ENCODE peak calls at places on chromosomes 12 and 14, in eight cellular contexts. One of them, this sample, is unnamed.

GRCh38 chr12:110281549-110282342 is 699 bp downstream of the ATP2A2 start:
- DNase-seq in iPS-NIHi11: peak
- DNase-seq in uterus: peak
- DNase-seq in NCI-H460: peak
- DNase-seq in heart left ventricle: peak
- DNase-seq in activated CD4-positive, alpha-beta T cell treated with anti-CD3 and anti-CD28 coated beads, Interleukin-2, amount 10 ng/mL, durations not matched to agents 7 days and 5 days: peak
- DNase-seq in A549: peak
- DNase-seq in MG63: peak
- DNase-seq in this sample: no peak

GRCh38 chr14:94897092-94897491 is 127.2 kb upstream of the GSC start:
- DNase-seq in A549: no peak
- DNase-seq in activated CD4-positive, alpha-beta T cell treated with anti-CD3 and anti-CD28 coated beads, Interleukin-2, amount 10 ng/mL, durations not matched to agents 7 days and 5 days: no peak
- DNase-seq in NCI-H460: no peak
- DNase-seq in iPS-NIHi11: no peak
- DNase-seq in MG63: peak
- DNase-seq in heart left ventricle: no peak
- DNase-seq in uterus: no peak
- DNase-seq in this sample: peak

GRCh38 chr14:22973217-22974032 is 8.9 kb downstream of the AJUBA start:
- DNase-seq in NCI-H460: peak
- DNase-seq in MG63: no peak
- DNase-seq in A549: peak
- DNase-seq in iPS-NIHi11: peak
- DNase-seq in activated CD4-positive, alpha-beta T cell treated with anti-CD3 and anti-CD28 coated beads, Interleukin-2, amount 10 ng/mL, durations not matched to agents 7 days and 5 days: peak
- DNase-seq in heart left ventricle: no peak
- DNase-seq in uterus: peak
- DNase-seq in this sample: peak

GRCh38 chr12:116853507-116853906 is 27.7 kb downstream of the HRK start:
- DNase-seq in NCI-H460: no peak
- DNase-seq in heart left ventricle: no peak
- DNase-seq in iPS-NIHi11: no peak
- DNase-seq in uterus: no peak
- DNase-seq in A549: no peak
- DNase-seq in activated CD4-positive, alpha-beta T cell treated with anti-CD3 and anti-CD28 coated beads, Interleukin-2, amount 10 ng/mL, durations not matched to agents 7 days and 5 days: no peak
- DNase-seq in MG63: no peak
- DNase-seq in this sample: no peak

GRCh38 chr12:117014342-117014887 is 84.8 kb downstream of the TESC start:
- DNase-seq in MG63: no peak
- DNase-seq in A549: no peak
- DNase-seq in iPS-NIHi11: no peak
- DNase-seq in heart left ventricle: no peak
- DNase-seq in NCI-H460: no peak
- DNase-seq in activated CD4-positive, alpha-beta T cell treated with anti-CD3 and anti-CD28 coated beads, Interleukin-2, amount 10 ng/mL, durations not matched to agents 7 days and 5 days: no peak
- DNase-seq in uterus: no peak
- DNase-seq in this sample: no peak

GRCh38 chr12:132522586-132523380 is 32.8 kb downstream of the FBRSL1 start:
- DNase-seq in A549: no peak
- DNase-seq in heart left ventricle: no peak
- DNase-seq in iPS-NIHi11: no peak
- DNase-seq in MG63: no peak
- DNase-seq in NCI-H460: no peak
- DNase-seq in activated CD4-positive, alpha-beta T cell treated with anti-CD3 and anti-CD28 coated beads, Interleukin-2, amount 10 ng/mL, durations not matched to agents 7 days and 5 days: no peak
- DNase-seq in uterus: no peak
- DNase-seq in this sample: no peak

GRCh38 chr12:80044694-80045046 is 54.7 kb upstream of the OTOGL start:
- DNase-seq in uterus: no peak
- DNase-seq in MG63: peak
- DNase-seq in iPS-NIHi11: no peak
- DNase-seq in NCI-H460: no peak
- DNase-seq in A549: no peak
- DNase-seq in activated CD4-positive, alpha-beta T cell treated with anti-CD3 and anti-CD28 coated beads, Interleukin-2, amount 10 ng/mL, durations not matched to agents 7 days and 5 days: no peak
- DNase-seq in heart left ventricle: no peak
- DNase-seq in this sample: peak

GRCh38 chr14:61602733-61603077 is 92.6 kb upstream of the HIF1A start:
- DNase-seq in heart left ventricle: no peak
- DNase-seq in uterus: no peak
- DNase-seq in A549: no peak
- DNase-seq in activated CD4-positive, alpha-beta T cell treated with anti-CD3 and anti-CD28 coated beads, Interleukin-2, amount 10 ng/mL, durations not matched to agents 7 days and 5 days: no peak
- DNase-seq in MG63: no peak
- DNase-seq in NCI-H460: no peak
- DNase-seq in iPS-NIHi11: no peak
- DNase-seq in this sample: no peak

GRCh38 chr12:64943686-64944085 is 119.2 kb downstream of the TBC1D30 start:
- DNase-seq in uterus: no peak
- DNase-seq in heart left ventricle: no peak
- DNase-seq in MG63: peak
- DNase-seq in iPS-NIHi11: no peak
- DNase-seq in activated CD4-positive, alpha-beta T cell treated with anti-CD3 and anti-CD28 coated beads, Interleukin-2, amount 10 ng/mL, durations not matched to agents 7 days and 5 days: no peak
- DNase-seq in A549: no peak
- DNase-seq in NCI-H460: no peak
- DNase-seq in this sample: no peak

GRCh38 chr12:57849035-57849434 is 2.5 kb upstream of the CTDSP2 start:
- DNase-seq in uterus: peak
- DNase-seq in NCI-H460: no peak
- DNase-seq in iPS-NIHi11: no peak
- DNase-seq in A549: no peak
- DNase-seq in activated CD4-positive, alpha-beta T cell treated with anti-CD3 and anti-CD28 coated beads, Interleukin-2, amount 10 ng/mL, durations not matched to agents 7 days and 5 days: no peak
- DNase-seq in heart left ventricle: no peak
- DNase-seq in MG63: peak
- DNase-seq in this sample: no peak

GRCh38 chr12:80412343-80412953 is 31.6 kb upstream of the PTPRQ start:
- DNase-seq in MG63: no peak
- DNase-seq in NCI-H460: peak
- DNase-seq in uterus: no peak
- DNase-seq in iPS-NIHi11: peak
- DNase-seq in heart left ventricle: no peak
- DNase-seq in activated CD4-positive, alpha-beta T cell treated with anti-CD3 and anti-CD28 coated beads, Interleukin-2, amount 10 ng/mL, durations not matched to agents 7 days and 5 days: peak
- DNase-seq in A549: peak
- DNase-seq in this sample: peak

GRCh38 chr12:131747771-131748170 is 36.9 kb downstream of the SFSWAP start:
- DNase-seq in uterus: no peak
- DNase-seq in MG63: no peak
- DNase-seq in activated CD4-positive, alpha-beta T cell treated with anti-CD3 and anti-CD28 coated beads, Interleukin-2, amount 10 ng/mL, durations not matched to agents 7 days and 5 days: no peak
- DNase-seq in A549: no peak
- DNase-seq in NCI-H460: no peak
- DNase-seq in heart left ventricle: no peak
- DNase-seq in iPS-NIHi11: no peak
- DNase-seq in this sample: no peak

GRCh38 chr14:95370076-95370475 is 50.4 kb upstream of the CLMN start:
- DNase-seq in activated CD4-positive, alpha-beta T cell treated with anti-CD3 and anti-CD28 coated beads, Interleukin-2, amount 10 ng/mL, durations not matched to agents 7 days and 5 days: no peak
- DNase-seq in uterus: no peak
- DNase-seq in A549: no peak
- DNase-seq in heart left ventricle: no peak
- DNase-seq in iPS-NIHi11: no peak
- DNase-seq in NCI-H460: no peak
- DNase-seq in MG63: no peak
- DNase-seq in this sample: no peak

GRCh38 chr14:24243336-24243836 is 963 bp upstream of the TINF2 start:
- DNase-seq in uterus: peak
- DNase-seq in iPS-NIHi11: no peak
- DNase-seq in activated CD4-positive, alpha-beta T cell treated with anti-CD3 and anti-CD28 coated beads, Interleukin-2, amount 10 ng/mL, durations not matched to agents 7 days and 5 days: no peak
- DNase-seq in A549: no peak
- DNase-seq in NCI-H460: no peak
- DNase-seq in MG63: no peak
- DNase-seq in heart left ventricle: no peak
- DNase-seq in this sample: no peak

GRCh38 chr14:81170104-81170828 is 50.5 kb downstream of the GTF2A1 start:
- DNase-seq in MG63: peak
- DNase-seq in A549: peak
- DNase-seq in uterus: peak
- DNase-seq in iPS-NIHi11: peak
- DNase-seq in NCI-H460: peak
- DNase-seq in heart left ventricle: peak
- DNase-seq in activated CD4-positive, alpha-beta T cell treated with anti-CD3 and anti-CD28 coated beads, Interleukin-2, amount 10 ng/mL, durations not matched to agents 7 days and 5 days: peak
- DNase-seq in this sample: peak

GRCh38 chr14:103194256-103195045 is 71.2 kb downstream of the TNFAIP2 start:
- DNase-seq in heart left ventricle: no peak
- DNase-seq in NCI-H460: peak
- DNase-seq in MG63: no peak
- DNase-seq in A549: peak
- DNase-seq in iPS-NIHi11: no peak
- DNase-seq in activated CD4-positive, alpha-beta T cell treated with anti-CD3 and anti-CD28 coated beads, Interleukin-2, amount 10 ng/mL, durations not matched to agents 7 days and 5 days: no peak
- DNase-seq in uterus: peak
- DNase-seq in this sample: peak

GRCh38 chr14:23407516-23408306 is at the start of gene MYH6:
- DNase-seq in MG63: no peak
- DNase-seq in uterus: no peak
- DNase-seq in A549: no peak
- DNase-seq in NCI-H460: no peak
- DNase-seq in activated CD4-positive, alpha-beta T cell treated with anti-CD3 and anti-CD28 coated beads, Interleukin-2, amount 10 ng/mL, durations not matched to agents 7 days and 5 days: no peak
- DNase-seq in heart left ventricle: peak
- DNase-seq in iPS-NIHi11: no peak
- DNase-seq in this sample: no peak

GRCh38 chr14:39988939-39989338 is 556.7 kb upstream of the FBXO33 start:
- DNase-seq in uterus: no peak
- DNase-seq in activated CD4-positive, alpha-beta T cell treated with anti-CD3 and anti-CD28 coated beads, Interleukin-2, amount 10 ng/mL, durations not matched to agents 7 days and 5 days: no peak
- DNase-seq in NCI-H460: peak
- DNase-seq in MG63: no peak
- DNase-seq in heart left ventricle: no peak
- DNase-seq in A549: peak
- DNase-seq in iPS-NIHi11: peak
- DNase-seq in this sample: peak

GRCh38 chr14:74333909-74334308 is 14.4 kb upstream of the VRTN start:
- DNase-seq in activated CD4-positive, alpha-beta T cell treated with anti-CD3 and anti-CD28 coated beads, Interleukin-2, amount 10 ng/mL, durations not matched to agents 7 days and 5 days: no peak
- DNase-seq in heart left ventricle: no peak
- DNase-seq in iPS-NIHi11: no peak
- DNase-seq in uterus: no peak
- DNase-seq in MG63: peak
- DNase-seq in NCI-H460: no peak
- DNase-seq in A549: no peak
- DNase-seq in this sample: no peak